ENCODE peak calls at places on chromosome 7, in five cellular contexts. J is ascending aorta, R is fibroblast of lung, E is A673, L is psoas muscle. X is an unnamed sample.
A peak's percentile ranks its signal among the peaks of the same experiment; 100 is the strongest.

GRCh38 chr7:41567350-41568114 is 135.4 kb downstream of the INHBA start:
- DNase-seq in J (no peak), R (no peak), E (no peak), L (no peak), X (no peak)

GRCh38 chr7:90411510-90411909 is 8.2 kb downstream of the CLDN12 start:
- DNase-seq in J (no peak), R (no peak), E (no peak), L (no peak), X (no peak)

GRCh38 chr7:23109470-23109869 is 3.9 kb downstream of the KLHL7 start:
- DNase-seq in J (no peak), R (no peak), E (no peak), L (no peak), X (no peak)

GRCh38 chr7:100132697-100133137 is 6.0 kb downstream of the MBLAC1 start:
- DNase-seq in J (no peak), R (peak; percentile 63), E (peak; percentile 81), L (no peak), X (no peak)

GRCh38 chr7:130292682-130293257 is at the start of gene CPA4:
- DNase-seq in J (peak; percentile 16), R (peak; percentile 94), E (peak; percentile 21), L (peak; percentile 48), X (no peak)

GRCh38 chr7:137007001-137007725 is 138.7 kb downstream of the CHRM2 start:
- DNase-seq in J (no peak), R (no peak), E (no peak), L (no peak), X (no peak)

GRCh38 chr7:42237891-42238531 is 1.0 kb upstream of the GLI3 start:
- DNase-seq in J (no peak), R (peak; percentile 76), E (peak; percentile 82), L (peak; percentile 80), X (no peak)

GRCh38 chr7:7257899-7258692 is 75.8 kb downstream of the C1GALT1 start:
- DNase-seq in J (no peak), R (no peak), E (no peak), L (no peak), X (no peak)

GRCh38 chr7:69696686-69697685 is 98.7 kb downstream of the AUTS2 start:
- DNase-seq in J (no peak), R (no peak), E (no peak), L (no peak), X (no peak)

GRCh38 chr7:43779032-43779812 is 20.7 kb downstream of the BLVRA start:
- DNase-seq in J (no peak), R (no peak), E (no peak), L (no peak), X (no peak)

GRCh38 chr7:80018941-80019808 is 115.5 kb upstream of the GNAI1 start:
- DNase-seq in J (no peak), R (peak; percentile 66), E (peak; percentile 71), L (peak; percentile 15), X (no peak)

GRCh38 chr7:34080513-34080912 is 175.2 kb downstream of the BMPER start:
- DNase-seq in J (no peak), R (no peak), E (no peak), L (no peak), X (no peak)

DNA sequence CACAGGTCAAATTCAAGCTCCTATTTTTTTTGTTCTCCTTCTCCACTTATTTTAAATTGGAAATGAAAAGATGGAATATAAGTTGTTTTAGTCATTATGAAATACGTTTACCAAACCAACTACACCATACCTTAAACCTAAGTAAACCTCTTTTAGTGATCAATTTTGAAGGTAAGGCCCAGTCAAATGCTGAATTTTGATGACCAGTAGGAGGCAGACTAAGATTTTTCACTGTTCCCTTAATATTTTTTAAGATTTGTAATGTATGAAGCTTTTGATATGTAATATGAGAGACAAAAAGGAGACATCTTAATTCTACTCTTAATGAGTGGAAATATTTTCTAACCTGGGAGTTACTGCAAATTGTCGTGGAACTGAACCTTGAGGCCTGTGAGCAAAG is 311.6 kb downstream of the EXOC4 start:
- DNase-seq in J (no peak), R (no peak), E (no peak), L (no peak), X (no peak)
- TF ChIP-seq CTCF in J (no peak), R (no peak), E (peak; percentile 37), L (no peak), X (no peak)

GRCh38 chr7:272108-272615 is 17.8 kb upstream of the FOXL3 start:
- DNase-seq in J (no peak), R (no peak), E (no peak), L (peak; percentile 5), X (no peak)

GRCh38 chr7:273327-273726 is 16.6 kb upstream of the FOXL3 start:
- DNase-seq in J (no peak), R (no peak), E (no peak), L (no peak), X (no peak)

GRCh38 chr7:271266-272107 is 18.5 kb upstream of the FOXL3 start:
- DNase-seq in J (no peak), R (no peak), E (no peak), L (no peak), X (no peak)

GRCh38 chr7:274262-274661 is 15.7 kb upstream of the FOXL3 start:
- DNase-seq in J (no peak), R (no peak), E (no peak), L (no peak), X (no peak)

DNA sequence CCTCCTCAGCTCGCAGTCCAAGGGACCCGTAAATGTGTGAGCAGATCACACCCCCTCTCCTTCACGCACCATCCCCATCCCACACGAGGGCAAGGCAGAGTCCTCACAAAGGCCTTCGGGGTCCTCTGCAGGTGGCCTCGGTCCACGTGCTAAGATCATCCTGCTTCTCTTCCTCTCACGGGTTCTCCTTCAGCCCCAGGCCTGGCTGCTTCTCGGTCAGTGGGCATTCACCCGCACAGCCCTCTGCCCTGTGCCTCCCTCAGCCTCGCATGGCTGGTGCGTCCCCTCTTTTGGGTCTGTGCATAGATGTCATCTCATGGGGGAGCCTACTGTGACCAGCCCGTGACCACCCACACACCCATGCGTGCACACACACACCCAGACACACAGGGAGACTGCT is 17.3 kb upstream of the FOXL3 start:
- DNase-seq in J (no peak), R (no peak), E (no peak), L (peak; percentile 4), X (no peak)
- H3K9me3 ChIP-seq in J (peaks cover 5% of the 10 kb centered on the region), R (no peaks in the 10 kb centered on the region), E (peaks cover 26% of the 10 kb centered on the region), L (no peaks in the 10 kb centered on the region), X (peaks cover 28% of the 10 kb centered on the region)

DNA sequence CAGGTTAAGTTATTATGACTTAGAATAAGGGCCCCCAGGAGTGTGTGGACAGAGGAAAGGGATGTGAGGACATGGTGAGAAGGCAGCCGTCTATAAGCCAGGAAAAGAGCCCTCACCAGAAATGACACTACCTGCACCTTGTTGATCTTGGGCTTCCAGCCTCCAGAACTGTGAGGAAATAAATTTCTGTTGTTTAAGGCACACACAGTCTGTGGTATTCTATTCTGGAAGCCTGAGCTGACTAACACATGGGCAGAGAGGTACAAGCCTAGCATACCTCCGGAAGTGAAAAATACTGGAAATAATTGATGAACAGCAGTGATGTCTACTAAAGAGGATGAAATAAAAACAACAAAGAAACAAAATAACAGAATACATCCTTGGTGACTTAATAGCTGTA is 46.1 kb upstream of the GRB10 start:
- DNase-seq in J (no peak), R (no peak), E (no peak), L (no peak), X (no peak)
- H3K4me1 ChIP-seq in J (no peaks in the 10 kb centered on the region), R (peaks cover 19% of the 10 kb centered on the region), E (no peaks in the 10 kb centered on the region), L (no peaks in the 10 kb centered on the region), X (no peaks in the 10 kb centered on the region)

GRCh38 chr7:14697684-14698083 is 204.9 kb downstream of the DGKB start:
- DNase-seq in J (no peak), R (no peak), E (no peak), L (no peak), X (no peak)

GRCh38 chr7:14698239-14698638 is 204.3 kb downstream of the DGKB start:
- DNase-seq in J (no peak), R (peak; percentile 27), E (peak; percentile 28), L (no peak), X (no peak)
- TF ChIP-seq CTCF in J (no peak), R (no peak), E (peak; percentile 45), L (no peak), X (no peak)

GRCh38 chr7:56474271-56474670 is 358.1 kb upstream of the NUPR2 start:
- DNase-seq in J (no peak), R (no peak), E (no peak), L (no peak), X (no peak)

GRCh38 chr7:56471811-56472210 is 355.6 kb upstream of the NUPR2 start:
- DNase-seq in J (no peak), R (no peak), E (no peak), L (no peak), X (no peak)
- H3K9me3 ChIP-seq in J (peaks cover 55% of the 10 kb centered on the region), R (no peaks in the 10 kb centered on the region), E (peaks cover 51% of the 10 kb centered on the region), L (peaks cover 63% of the 10 kb centered on the region), X (peaks cover 99% of the 10 kb centered on the region)

DNA sequence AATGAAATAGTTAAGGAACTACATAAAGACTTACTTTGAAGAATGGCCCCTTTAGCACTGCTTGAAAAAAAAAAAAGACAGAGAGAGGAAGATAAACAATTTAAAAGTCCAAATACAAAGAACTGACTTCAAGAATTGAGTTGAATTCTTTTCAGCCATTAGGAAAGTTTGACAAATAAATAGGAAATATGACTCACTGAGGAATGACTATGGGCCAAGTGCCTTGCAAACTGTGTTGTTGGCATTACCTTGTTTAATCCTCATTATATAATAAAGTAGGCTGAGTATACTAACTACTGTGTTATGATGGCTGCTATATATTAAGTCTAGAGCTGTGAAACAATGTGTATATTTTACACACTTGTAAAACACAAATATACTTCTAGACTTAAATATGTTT is 151.1 kb downstream of the ELMO1 start:
- DNase-seq in J (no peak), R (no peak), E (no peak), L (no peak), X (no peak)
- H3K4me1 ChIP-seq in J (no peaks in the 10 kb centered on the region), R (no peaks in the 10 kb centered on the region), E (no peaks in the 10 kb centered on the region), L (no peaks in the 10 kb centered on the region), X (no peaks in the 10 kb centered on the region)

DNA sequence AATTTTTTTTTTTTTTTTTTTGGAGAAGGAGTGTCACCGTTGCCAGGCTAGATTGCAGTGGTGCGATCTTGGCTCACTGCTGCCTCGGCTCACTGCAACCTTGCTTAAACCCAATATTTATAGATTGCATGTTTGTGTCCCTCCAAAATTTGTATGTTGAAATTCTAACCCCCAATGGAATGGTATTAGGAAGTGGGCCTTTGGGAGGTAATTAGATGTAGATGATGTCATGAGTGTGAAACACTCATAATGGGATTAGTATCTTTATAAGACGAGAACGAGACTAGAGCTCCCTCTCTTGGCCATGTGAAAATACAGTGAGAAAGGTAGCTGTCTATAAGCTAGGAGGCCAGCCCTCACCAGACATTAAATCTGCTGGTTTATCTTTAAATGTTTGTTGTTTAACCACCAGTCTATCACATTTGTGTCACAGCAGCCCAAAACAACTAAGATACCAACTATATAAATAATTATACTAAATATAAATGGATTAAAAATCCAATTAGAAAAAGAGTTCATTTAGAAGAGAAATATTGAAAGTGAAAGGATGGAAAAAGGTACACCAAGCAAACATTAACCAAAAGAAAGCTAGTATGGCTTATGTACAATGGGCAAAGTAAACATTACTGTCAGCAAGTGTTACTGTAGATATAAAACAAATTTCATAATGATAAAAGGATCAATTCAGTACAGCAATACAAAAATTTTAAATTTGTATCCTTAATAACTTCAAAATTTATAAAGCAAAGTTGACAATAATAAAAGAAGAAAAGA is 9.3 kb downstream of the TCAF1 start:
- DNase-seq in J (no peak), R (peak; percentile 62), E (peak; percentile 86), L (no peak), X (no peak)
- TF ChIP-seq CTCF in J (no peak), R (no peak), E (peak; percentile 67), L (no peak), X (no peak)